ENCODE peak calls at places on chromosomes 1 and 21, in ten cellular contexts. O, N, E, K, S, P, T, R, M and L are unnamed samples.

GRCh38 chr1:222791006-222791710 is 23.7 kb upstream of the DISP1 start:
- DNase-seq in P (no peak), M (no peak), S (no peak), O (no peak), T (no peak), K (no peak), N (no peak), R (no peak), E (no peak), L (no peak)

GRCh38 chr1:21622466-21623315 is 46.5 kb downstream of the RAP1GAP start:
- DNase-seq in E (no peak), S (peak), K (no peak), N (no peak), R (peak), P (peak), M (no peak), T (no peak), O (peak), L (no peak)

GRCh38 chr1:66412689-66413088 is 121.3 kb upstream of the SGIP1 start:
- DNase-seq in O (no peak), K (no peak), T (no peak), R (peak), P (no peak), S (no peak), M (no peak), N (no peak), E (no peak), L (no peak)

GRCh38 chr1:32754282-32755097 is 51.9 kb upstream of the SYNC start:
- DNase-seq in P (peak), N (no peak), K (no peak), S (no peak), M (no peak), R (peak), O (peak), E (no peak), T (peak), L (peak)

GRCh38 chr1:52599236-52599635 is 2.9 kb upstream of the GPX7 start:
- DNase-seq in R (no peak), K (no peak), N (no peak), M (no peak), T (no peak), P (no peak), O (no peak), E (no peak), S (no peak), L (no peak)

GRCh38 chr1:64038965-64039926 is 164.2 kb upstream of the UBE2U start:
- DNase-seq in K (no peak), N (peak), P (no peak), O (peak), T (no peak), M (no peak), R (peak), S (no peak), E (no peak), L (peak)

GRCh38 chr1:8015036-8015808 is 10.9 kb downstream of the ERRFI1 start:
- DNase-seq in R (peak), E (peak), O (peak), S (no peak), K (peak), T (no peak), N (peak), P (peak), M (peak), L (peak)

GRCh38 chr1:180155202-180155682 is 573 bp downstream of the QSOX1 start:
- DNase-seq in R (peak), E (no peak), S (peak), N (no peak), M (peak), T (no peak), P (peak), K (no peak), O (peak), L (no peak)

GRCh38 chr1:21553116-21553926 is 44.1 kb downstream of the ALPL start:
- DNase-seq in T (no peak), K (no peak), O (no peak), M (no peak), P (peak), E (no peak), R (peak), S (no peak), N (no peak), L (no peak)

GRCh38 chr21:41641821-41642368 is 125.0 kb downstream of the RIPK4 start:
- DNase-seq in R (peak), S (no peak), T (no peak), M (no peak), E (no peak), P (peak), K (no peak), O (peak), N (peak), L (peak)

GRCh38 chr1:38296047-38296446 is 249.5 kb upstream of the POU3F1 start:
- DNase-seq in K (no peak), R (no peak), T (no peak), S (no peak), E (no peak), O (no peak), M (no peak), P (no peak), N (no peak), L (no peak)

GRCh38 chr1:41721039-41721438 is 197.7 kb downstream of the HIVEP3 start:
- DNase-seq in O (no peak), P (no peak), S (no peak), K (no peak), N (no peak), M (no peak), T (no peak), R (no peak), E (no peak), L (no peak)

GRCh38 chr21:38712076-38712475 is 93.7 kb upstream of the ETS2 start:
- DNase-seq in N (peak), T (no peak), E (no peak), S (no peak), O (peak), P (peak), K (no peak), M (peak), R (peak), L (no peak)

GRCh38 chr1:97412155-97412554 is 508.7 kb downstream of the DPYD start:
- DNase-seq in E (no peak), T (no peak), S (no peak), M (no peak), O (no peak), N (no peak), R (peak), P (no peak), K (no peak), L (no peak)

GRCh38 chr1:115807723-115808122 is 33.2 kb downstream of the NHLH2 start:
- DNase-seq in E (no peak), T (no peak), K (peak), M (peak), R (peak), S (no peak), O (peak), N (no peak), P (peak), L (no peak)

GRCh38 chr1:79899914-79900313 is 893.4 kb upstream of the ADGRL4 start:
- DNase-seq in O (no peak), N (no peak), M (no peak), K (no peak), S (no peak), E (no peak), T (no peak), P (no peak), R (peak), L (no peak)

GRCh38 chr1:3369437-3370076 is 84.9 kb upstream of the ARHGEF16 start:
- DNase-seq in T (no peak), S (no peak), P (no peak), O (peak), E (no peak), N (peak), M (no peak), R (peak), K (no peak), L (peak)

DNA sequence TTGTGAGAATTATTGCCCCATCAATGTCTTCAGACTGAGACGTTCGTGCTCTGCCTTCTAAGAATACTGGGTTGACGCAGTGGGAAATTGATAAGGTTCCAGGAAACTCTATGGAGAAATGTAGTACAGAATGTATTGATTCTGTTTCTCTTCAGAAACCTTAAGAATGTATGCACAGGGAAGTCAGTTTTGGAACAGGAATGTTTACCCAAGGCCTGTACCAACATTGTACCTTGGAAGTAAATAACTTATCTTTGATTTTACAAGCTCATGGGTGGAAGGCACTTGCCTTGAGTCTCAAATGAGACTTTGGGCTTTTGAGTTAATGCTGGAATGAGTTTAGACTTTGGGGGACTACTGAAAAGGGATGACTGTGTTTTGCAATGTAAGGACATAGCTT is 59.5 kb upstream of the PCP4 start:
- DNase-seq in S (no peak), M (no peak), P (no peak), E (no peak), N (no peak), O (no peak), T (no peak), R (no peak), K (no peak), L (no peak)
- H3K27ac ChIP-seq in S (no peak), M (no peak), P (no peak), E (no peak), N (no peak), O (no peak), T (no peak), R (no peak), K (no peak), L (no peak)

DNA sequence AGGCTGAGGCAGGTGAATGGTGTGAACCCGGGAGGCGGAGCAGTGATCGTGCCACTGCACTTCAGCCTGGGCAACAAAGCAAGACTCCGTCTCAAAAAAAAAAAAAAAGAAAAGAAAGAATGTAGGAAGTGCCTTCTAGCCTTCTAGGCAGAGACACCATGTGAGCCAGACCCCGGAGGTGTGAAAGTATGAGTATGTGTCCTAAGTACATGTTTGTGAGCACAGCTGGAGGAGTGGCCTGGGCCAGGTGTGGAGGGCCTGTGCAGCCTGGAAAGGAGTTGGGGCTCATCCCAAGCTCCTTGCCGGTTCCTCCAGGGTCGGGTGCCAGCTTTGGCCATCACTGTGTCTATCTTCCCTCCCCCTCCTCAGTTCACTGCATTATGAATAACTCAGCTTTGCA is 13.0 kb downstream of the SOX13 start:
- DNase-seq in N (no peak), S (no peak), O (no peak), P (no peak), M (no peak), R (no peak), E (no peak), K (no peak), T (no peak), L (no peak)
- H3K27ac ChIP-seq in N (peak), S (no peak), O (no peak), P (no peak), M (no peak), R (no peak), E (no peak), K (no peak), T (peak), L (no peak)

GRCh38 chr1:227888404-227889046 is 59.2 kb downstream of the WNT9A start:
- DNase-seq in P (no peak), N (peak), R (no peak), K (no peak), S (no peak), E (no peak), M (no peak), T (peak), O (no peak), L (peak)

GRCh38 chr1:227887697-227888403 is 59.9 kb downstream of the WNT9A start:
- DNase-seq in O (peak), M (no peak), T (peak), K (no peak), N (peak), R (no peak), P (peak), E (no peak), S (peak), L (peak)

GRCh38 chr1:227890451-227891222 is 57.1 kb downstream of the WNT9A start:
- DNase-seq in R (no peak), S (no peak), N (peak), E (no peak), M (no peak), K (no peak), O (no peak), P (peak), T (peak), L (peak)

GRCh38 chr1:227889863-227890405 is 57.8 kb downstream of the WNT9A start:
- DNase-seq in K (no peak), N (peak), P (peak), S (no peak), T (peak), M (no peak), R (no peak), E (no peak), O (no peak), L (no peak)

DNA sequence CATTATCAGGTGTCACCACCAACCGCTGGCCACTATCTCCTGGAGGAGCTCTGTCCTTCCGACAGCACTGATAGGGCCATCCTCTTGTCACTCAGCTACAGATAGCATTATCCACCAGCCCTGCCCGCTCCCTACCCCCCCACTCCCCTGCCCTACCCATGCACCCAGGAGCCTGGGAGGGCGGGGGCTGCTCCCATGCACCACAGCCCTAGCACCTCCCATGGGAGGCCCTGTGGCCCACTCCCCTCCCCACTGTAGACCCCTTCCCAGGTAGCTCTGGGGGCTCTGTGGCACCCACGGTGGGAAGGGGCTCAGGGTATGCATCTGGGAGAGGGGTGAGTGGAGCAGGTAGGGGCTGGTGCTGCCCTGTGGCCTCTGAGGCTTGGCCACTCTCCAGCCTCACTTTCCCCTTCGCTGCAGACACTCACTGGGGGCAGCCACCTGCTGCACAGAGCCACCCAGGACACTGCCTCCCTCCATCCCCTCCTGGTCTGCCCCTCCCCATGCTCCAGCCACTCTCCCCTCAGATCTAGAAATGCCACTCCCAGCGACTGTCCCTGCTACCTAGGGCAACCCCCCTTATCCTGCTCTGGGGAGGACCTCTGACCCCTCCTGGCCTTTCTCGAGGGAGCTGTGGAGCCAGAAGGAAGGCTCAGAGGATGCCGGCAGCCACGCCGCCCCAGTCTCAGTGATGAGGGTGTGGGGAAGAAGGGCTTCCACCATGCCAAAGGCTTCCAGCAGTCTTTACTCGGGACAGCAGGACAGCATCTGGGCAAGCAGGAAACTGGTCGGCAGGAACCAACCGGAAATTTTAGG is 58.5 kb downstream of the WNT9A start:
- DNase-seq in R (no peak), M (no peak), T (peak), S (peak), O (no peak), E (no peak), N (peak), K (no peak), P (peak), L (no peak)
- H3K27ac ChIP-seq in R (no peak), M (no peak), T (no peak), S (no peak), O (no peak), E (no peak), N (no peak), K (no peak), P (no peak), L (no peak)

DNA sequence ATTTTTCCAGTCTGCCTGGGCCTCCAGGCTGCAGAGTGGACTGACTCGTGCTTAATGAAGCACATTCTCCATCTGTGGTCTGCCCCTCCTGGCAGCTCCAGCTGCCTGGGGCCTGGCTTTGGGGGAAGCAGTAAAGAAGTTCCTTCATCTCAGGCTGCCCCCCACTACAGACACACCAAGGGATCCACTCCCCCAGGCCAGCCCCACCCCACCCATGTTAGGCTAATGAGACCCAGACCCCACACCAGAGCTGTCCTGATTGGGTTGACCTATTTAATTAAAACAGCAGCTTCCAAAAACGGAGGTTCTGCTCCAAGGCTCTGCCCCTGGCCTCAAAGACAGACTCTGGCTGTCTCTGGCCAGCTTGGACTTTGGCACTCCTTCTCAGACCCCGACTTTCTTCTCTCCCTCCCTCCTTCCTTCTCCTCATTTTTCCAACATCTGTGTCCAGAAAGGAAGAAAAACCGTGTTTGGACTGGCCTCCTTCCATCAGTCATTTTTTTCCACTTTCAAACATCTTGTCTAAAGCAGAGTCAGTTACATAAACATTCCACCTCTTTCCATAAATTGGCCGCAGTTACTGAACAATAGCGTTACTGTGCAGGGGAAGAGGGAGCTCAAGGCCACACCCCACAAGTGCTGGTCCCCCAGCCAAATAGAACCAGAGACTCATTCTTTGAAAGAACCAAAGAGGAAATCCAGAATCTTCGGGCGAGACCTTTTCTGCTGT is 29.7 kb downstream of the SERTAD4 start:
- DNase-seq in E (no peak), R (peak), M (no peak), N (peak), K (no peak), S (no peak), O (no peak), P (no peak), T (no peak), L (peak)
- H3K27ac ChIP-seq in E (no peak), R (peak), M (no peak), N (peak), K (no peak), S (no peak), O (no peak), P (peak), T (no peak), L (peak)

GRCh38 chr1:91732991-91733390 is 153.0 kb downstream of the TGFBR3 start:
- DNase-seq in K (no peak), T (no peak), E (no peak), P (no peak), S (no peak), M (no peak), N (no peak), R (no peak), O (no peak), L (no peak)

GRCh38 chr1:91731815-91732214 is 154.1 kb downstream of the TGFBR3 start:
- DNase-seq in E (no peak), O (peak), R (peak), K (no peak), T (no peak), S (peak), N (no peak), M (no peak), P (no peak), L (no peak)

GRCh38 chr1:91729621-91730348 is 156.2 kb downstream of the TGFBR3 start:
- DNase-seq in K (no peak), T (no peak), R (no peak), P (no peak), O (no peak), S (no peak), N (no peak), M (no peak), E (no peak), L (no peak)

GRCh38 chr1:91730781-91731732 is 154.9 kb downstream of the TGFBR3 start:
- DNase-seq in O (peak), M (no peak), N (peak), S (peak), T (peak), K (no peak), E (no peak), P (no peak), R (peak), L (no peak)

DNA sequence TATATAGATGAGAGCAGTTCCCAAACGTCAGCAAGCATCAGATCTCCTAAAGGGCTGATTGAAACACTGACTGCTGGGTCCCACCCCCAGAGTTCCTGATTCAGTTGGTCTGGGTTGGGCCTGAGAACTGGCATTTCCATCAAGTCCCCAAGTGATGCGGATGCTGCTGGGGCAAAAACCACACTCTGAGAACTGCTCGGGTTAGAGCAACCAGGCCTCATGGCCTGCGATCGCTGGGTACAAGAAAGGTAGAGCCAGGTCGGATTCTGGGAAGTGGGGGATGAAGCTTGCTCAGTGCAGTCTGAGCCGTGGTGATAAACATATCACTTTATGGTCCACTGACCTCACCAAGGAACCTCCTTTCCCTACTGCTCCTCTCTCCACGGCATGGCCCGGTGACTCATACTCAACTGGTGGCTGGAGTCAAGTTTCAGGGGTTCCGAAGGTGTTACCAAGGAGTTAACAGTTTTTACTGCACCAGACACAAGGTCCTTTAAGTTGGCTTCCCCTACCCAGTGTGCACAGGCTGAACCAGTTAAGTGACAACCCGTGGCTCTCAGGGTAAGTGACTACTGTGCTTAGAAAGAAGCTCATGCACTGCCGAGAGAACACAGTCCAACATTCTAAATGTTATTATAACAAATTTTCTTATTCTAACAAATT is 153.5 kb downstream of the TGFBR3 start:
- DNase-seq in M (no peak), R (peak), N (peak), O (no peak), P (peak), E (no peak), S (no peak), T (peak), K (no peak), L (no peak)
- H3K27ac ChIP-seq in M (no peak), R (peak), N (peak), O (no peak), P (no peak), E (no peak), S (peak), T (peak), K (no peak), L (no peak)